ENCODE peak calls at places on chromosome 10, in seven cellular contexts. H is A549, V is K562, O is HepG2, B is SK-N-SH, E is GM12878, Q is H1. S is an unnamed sample.

GRCh38 chr10:77531441-77532001 is 106.1 kb downstream of the KCNMA1 start:
- DNase-seq in H (peak), V (peak), O (no peak), B (no peak), E (no peak), Q (no peak), S (no peak)

GRCh38 chr10:19945275-19945674 is 129.0 kb downstream of the PLXDC2 start:
- DNase-seq in H (no peak), V (no peak), O (no peak), B (no peak), E (no peak), Q (no peak), S (no peak)

GRCh38 chr10:16653223-16653622 is 131.5 kb upstream of the C1QL3 start:
- DNase-seq in H (no peak), V (no peak), O (no peak), B (no peak), E (peak), Q (no peak), S (no peak)

GRCh38 chr10:98487692-98488091 is 41.0 kb upstream of the HPS1 start:
- DNase-seq in H (no peak), V (no peak), O (no peak), B (no peak), E (no peak), Q (no peak), S (no peak)

GRCh38 chr10:78780551-78780961 is 288.2 kb upstream of the ZMIZ1 start:
- DNase-seq in H (no peak), V (no peak), O (no peak), B (no peak), E (no peak), Q (no peak), S (no peak)

GRCh38 chr10:118687472-118687871 is 67.3 kb downstream of the CACUL1 start:
- DNase-seq in H (no peak), V (no peak), O (no peak), B (no peak), E (no peak), Q (no peak), S (no peak)

GRCh38 chr10:123007558-123008378 is 827 bp downstream of the IKZF5 start:
- DNase-seq in H (peak), V (peak), O (peak), B (peak), E (peak), Q (no peak), S (no peak)

GRCh38 chr10:110487411-110488123 is 10.1 kb upstream of the DUSP5 start:
- DNase-seq in H (peak), V (no peak), O (peak), B (no peak), E (no peak), Q (no peak), S (peak)

GRCh38 chr10:810351-810846 is 120.9 kb upstream of the DIP2C start:
- DNase-seq in H (no peak), V (no peak), O (no peak), B (peak), E (no peak), Q (no peak), S (no peak)

GRCh38 chr10:3886666-3887251 is 101.8 kb upstream of the KLF6 start:
- DNase-seq in H (peak), V (no peak), O (peak), B (peak), E (no peak), Q (no peak), S (no peak)

GRCh38 chr10:113742466-113742865 is 9.0 kb upstream of the PLEKHS1 start:
- DNase-seq in H (no peak), V (no peak), O (no peak), B (no peak), E (no peak), Q (no peak), S (no peak)

GRCh38 chr10:74071151-74071550 is 73.2 kb downstream of the VCL start:
- DNase-seq in H (no peak), V (no peak), O (no peak), B (no peak), E (no peak), Q (no peak), S (no peak)

GRCh38 chr10:2928219-2928840 is 139.0 kb upstream of the PFKP start:
- DNase-seq in H (peak), V (peak), O (peak), B (peak), E (peak), Q (peak), S (peak)

GRCh38 chr10:116833986-116834760 is 15.1 kb upstream of the ENO4 start:
- DNase-seq in H (no peak), V (no peak), O (no peak), B (no peak), E (no peak), Q (no peak), S (peak)

GRCh38 chr10:100184426-100185219 is 1.2 kb downstream of the ERLIN1 start:
- DNase-seq in H (peak), V (peak), O (peak), B (peak), E (no peak), Q (no peak), S (no peak)

GRCh38 chr10:98790817-98791216 is 344.1 kb upstream of the HPS1 start:
- DNase-seq in H (no peak), V (peak), O (no peak), B (peak), E (no peak), Q (no peak), S (no peak)

GRCh38 chr10:94219829-94220228 is 142.9 kb downstream of the NOC3L start:
- DNase-seq in H (no peak), V (no peak), O (no peak), B (no peak), E (no peak), Q (no peak), S (no peak)

GRCh38 chr10:118792501-118792900 is 37.7 kb upstream of the CACUL1 start:
- DNase-seq in H (no peak), V (no peak), O (no peak), B (no peak), E (no peak), Q (no peak), S (no peak)

GRCh38 chr10:3548702-3549101 is 236.3 kb downstream of the KLF6 start:
- DNase-seq in H (no peak), V (no peak), O (no peak), B (no peak), E (no peak), Q (no peak), S (no peak)

GRCh38 chr10:77149001-77149400 is 488.6 kb downstream of the KCNMA1 start:
- DNase-seq in H (no peak), V (no peak), O (no peak), B (no peak), E (no peak), Q (no peak), S (no peak)

GRCh38 chr10:103793429-103793828 is 61.9 kb downstream of the SH3PXD2A start:
- DNase-seq in H (peak), V (no peak), O (peak), B (no peak), E (no peak), Q (no peak), S (no peak)

GRCh38 chr10:71728218-71728737 is 8.7 kb upstream of the C10orf105 start:
- DNase-seq in H (no peak), V (no peak), O (no peak), B (peak), E (peak), Q (no peak), S (no peak)

GRCh38 chr10:43843331-43844101 is 194.8 kb upstream of the ZNF32 start:
- DNase-seq in H (no peak), V (no peak), O (no peak), B (no peak), E (no peak), Q (no peak), S (no peak)

GRCh38 chr10:7260412-7260900 is 150.4 kb downstream of the SFMBT2 start:
- DNase-seq in H (peak), V (peak), O (peak), B (peak), E (peak), Q (no peak), S (peak)

GRCh38 chr10:60513281-60513680 is 123.6 kb upstream of the ANK3 start:
- DNase-seq in H (no peak), V (no peak), O (no peak), B (no peak), E (peak), Q (no peak), S (no peak)

GRCh38 chr10:97612386-97612785 is 20.9 kb downstream of the MORN4 start:
- DNase-seq in H (peak), V (peak), O (peak), B (peak), E (no peak), Q (no peak), S (no peak)

GRCh38 chr10:94591461-94592205 is 46.0 kb downstream of the HELLS start:
- DNase-seq in H (no peak), V (no peak), O (no peak), B (no peak), E (peak), Q (no peak), S (no peak)

GRCh38 chr10:80194373-80195045 is 10.8 kb downstream of the ANXA11 start:
- DNase-seq in H (no peak), V (no peak), O (no peak), B (no peak), E (no peak), Q (no peak), S (no peak)

GRCh38 chr10:64873959-64874358 is 1352.8 kb downstream of the REEP3 start:
- DNase-seq in H (no peak), V (no peak), O (no peak), B (no peak), E (no peak), Q (no peak), S (no peak)

GRCh38 chr10:112497347-112497950 is 50.4 kb downstream of the VTI1A start:
- DNase-seq in H (no peak), V (no peak), O (no peak), B (no peak), E (no peak), Q (no peak), S (no peak)

GRCh38 chr10:97659589-97659988 is 19.1 kb downstream of the PI4K2A start:
- DNase-seq in H (no peak), V (no peak), O (no peak), B (peak), E (no peak), Q (no peak), S (no peak)

GRCh38 chr10:122475130-122475529 is 13.8 kb downstream of the HTRA1 start:
- DNase-seq in H (no peak), V (no peak), O (no peak), B (no peak), E (no peak), Q (no peak), S (no peak)

GRCh38 chr10:71531485-71532446 is 135.0 kb downstream of the CDH23 start:
- DNase-seq in H (no peak), V (no peak), O (no peak), B (no peak), E (no peak), Q (no peak), S (no peak)

GRCh38 chr10:46005383-46005782 is 25.0 kb downstream of the NCOA4 start:
- DNase-seq in H (no peak), V (no peak), O (no peak), B (no peak), E (no peak), Q (no peak), S (no peak)

GRCh38 chr10:46001187-46001756 is 29.0 kb downstream of the TIMM23 start:
- DNase-seq in H (no peak), V (peak), O (no peak), B (no peak), E (no peak), Q (no peak), S (no peak)

GRCh38 chr10:46002916-46003693 is 27.3 kb downstream of the NCOA4 start:
- DNase-seq in H (no peak), V (no peak), O (no peak), B (no peak), E (no peak), Q (no peak), S (no peak)

GRCh38 chr10:46006219-46006618 is 24.2 kb downstream of the NCOA4 start:
- DNase-seq in H (no peak), V (no peak), O (no peak), B (no peak), E (no peak), Q (no peak), S (no peak)
- TF ChIP-seq USF2 in H (no peak), V (no peak), O (no peak), B (no peak), E (no peak), Q (no peak), S (no peak)

GRCh38 chr10:88028654-88029053 is 165.2 kb downstream of the PTEN start:
- DNase-seq in H (no peak), V (no peak), O (peak), B (peak), E (no peak), Q (no peak), S (no peak)

GRCh38 chr10:88033793-88034192 is 170.4 kb downstream of the PTEN start:
- DNase-seq in H (no peak), V (no peak), O (no peak), B (no peak), E (no peak), Q (peak), S (peak)

GRCh38 chr10:88033380-88033779 is 170.0 kb downstream of the PTEN start:
- DNase-seq in H (no peak), V (no peak), O (no peak), B (no peak), E (no peak), Q (no peak), S (no peak)

GRCh38 chr10:88028072-88028471 is 164.6 kb downstream of the PTEN start:
- DNase-seq in H (no peak), V (no peak), O (no peak), B (no peak), E (no peak), Q (no peak), S (no peak)

GRCh38 chr10:88032566-88032965 is 169.1 kb downstream of the PTEN start:
- DNase-seq in H (no peak), V (no peak), O (no peak), B (no peak), E (no peak), Q (no peak), S (no peak)
- TF ChIP-seq MAX in H (no peak), V (no peak), O (no peak), B (no peak), E (no peak), Q (no peak), S (no peak)

GRCh38 chr10:29998142-29998808 is 61.1 kb downstream of the JCAD start:
- DNase-seq in H (peak), V (peak), O (peak), B (peak), E (peak), Q (peak), S (peak)

GRCh38 chr10:30002438-30003266 is 56.7 kb downstream of the JCAD start:
- DNase-seq in H (peak), V (peak), O (peak), B (peak), E (no peak), Q (peak), S (peak)

GRCh38 chr10:29996842-29997123 is 62.6 kb downstream of the JCAD start:
- DNase-seq in H (no peak), V (no peak), O (no peak), B (no peak), E (no peak), Q (no peak), S (no peak)

GRCh38 chr10:30006410-30006809 is 53.0 kb downstream of the JCAD start:
- DNase-seq in H (no peak), V (no peak), O (no peak), B (no peak), E (no peak), Q (no peak), S (no peak)

DNA sequence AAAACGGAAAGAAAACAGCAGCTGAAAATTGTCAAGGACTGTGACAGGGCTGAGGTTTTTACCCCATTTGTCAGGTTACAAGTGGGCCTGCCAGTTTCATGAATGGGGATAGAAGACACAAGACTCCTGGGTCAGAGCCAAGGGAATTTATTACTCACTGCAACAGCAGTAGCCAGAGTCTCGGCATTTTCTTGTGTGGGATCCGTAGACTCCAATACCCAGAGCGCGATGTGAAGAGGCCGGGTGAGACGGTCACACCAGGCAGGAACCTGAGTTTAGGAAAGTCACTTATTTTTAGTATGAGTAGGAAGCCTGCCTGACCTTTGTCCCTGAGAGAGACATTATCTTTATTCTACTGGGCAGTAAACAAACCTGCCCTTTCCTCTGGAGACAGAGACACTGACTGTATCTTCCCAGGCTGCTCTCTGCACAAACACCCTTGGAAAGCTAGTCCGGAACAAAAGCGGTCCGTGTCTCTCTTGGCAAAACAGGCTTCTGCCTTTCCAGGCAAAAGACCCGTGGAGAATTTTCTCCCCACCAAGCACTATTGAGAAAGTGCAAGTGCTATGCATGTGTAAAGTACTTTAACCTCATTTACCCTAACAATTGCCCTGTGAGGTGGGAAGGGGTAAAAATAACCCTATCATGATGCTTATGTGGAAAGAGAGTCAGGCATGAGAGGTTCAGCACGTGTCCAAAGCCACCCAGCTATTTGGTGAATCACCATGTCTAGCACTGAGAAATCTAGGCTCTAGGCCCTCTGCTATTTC is 58.4 kb downstream of the JCAD start:
- DNase-seq in H (no peak), V (no peak), O (peak), B (no peak), E (no peak), Q (no peak), S (no peak)
- TF ChIP-seq USF2 in H (no peak), V (no peak), O (no peak), B (no peak), E (no peak), Q (no peak), S (no peak)

DNA sequence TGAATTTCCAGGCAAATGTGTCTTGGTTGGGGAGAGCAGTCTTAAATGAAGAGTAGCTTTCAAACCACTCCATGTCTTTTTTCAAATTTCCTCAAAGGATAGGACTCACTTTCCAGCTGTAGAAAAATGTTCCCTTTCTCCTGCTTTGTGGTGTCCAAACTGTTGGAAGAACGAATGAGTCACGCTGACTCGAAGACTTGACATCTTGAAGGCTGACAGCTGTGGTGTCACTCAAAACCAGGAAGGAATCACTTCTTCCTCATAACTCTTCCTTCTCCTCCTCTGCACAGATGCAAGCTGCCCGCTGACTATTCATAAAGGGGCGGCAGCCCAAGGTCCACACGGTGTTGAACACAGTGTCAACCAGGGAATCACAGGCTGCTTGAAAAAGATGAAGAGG is 19.2 kb downstream of the PLA2G12B start:
- DNase-seq in H (no peak), V (no peak), O (no peak), B (no peak), E (no peak), Q (no peak), S (no peak)
- TF ChIP-seq MAX in H (no peak), V (no peak), O (no peak), B (no peak), E (no peak), Q (no peak), S (no peak)

GRCh38 chr10:63264852-63265617 is 131.9 kb downstream of the NRBF2 start:
- DNase-seq in H (peak), V (peak), O (peak), B (peak), E (no peak), Q (no peak), S (no peak)
- TF ChIP-seq USF2 in H (no peak), V (no peak), O (no peak), B (no peak), E (no peak), Q (no peak), S (no peak)

GRCh38 chr10:35409094-35409582 is 72.8 kb downstream of the CCNY start:
- DNase-seq in H (no peak), V (no peak), O (no peak), B (peak), E (peak), Q (no peak), S (no peak)
- TF ChIP-seq MAX in H (no peak), V (no peak), O (no peak), B (no peak), E (no peak), Q (no peak), S (no peak)

GRCh38 chr10:101453318-101453717 is 99.4 kb downstream of the BTRC start:
- DNase-seq in H (no peak), V (no peak), O (no peak), B (no peak), E (no peak), Q (no peak), S (no peak)

GRCh38 chr10:101450277-101451080 is 96.5 kb downstream of the BTRC start:
- DNase-seq in H (no peak), V (peak), O (no peak), B (peak), E (no peak), Q (no peak), S (no peak)

GRCh38 chr10:101453791-101454718 is 100.1 kb downstream of the BTRC start:
- DNase-seq in H (no peak), V (no peak), O (no peak), B (no peak), E (no peak), Q (no peak), S (no peak)

GRCh38 chr10:101452593-101452992 is 98.6 kb downstream of the BTRC start:
- DNase-seq in H (no peak), V (no peak), O (no peak), B (no peak), E (no peak), Q (no peak), S (no peak)

GRCh38 chr10:101451589-101452190 is 97.7 kb downstream of the BTRC start:
- DNase-seq in H (no peak), V (no peak), O (no peak), B (no peak), E (no peak), Q (no peak), S (no peak)
- TF ChIP-seq USF2 in H (no peak), V (no peak), O (no peak), B (no peak), E (no peak), Q (no peak), S (no peak)

DNA sequence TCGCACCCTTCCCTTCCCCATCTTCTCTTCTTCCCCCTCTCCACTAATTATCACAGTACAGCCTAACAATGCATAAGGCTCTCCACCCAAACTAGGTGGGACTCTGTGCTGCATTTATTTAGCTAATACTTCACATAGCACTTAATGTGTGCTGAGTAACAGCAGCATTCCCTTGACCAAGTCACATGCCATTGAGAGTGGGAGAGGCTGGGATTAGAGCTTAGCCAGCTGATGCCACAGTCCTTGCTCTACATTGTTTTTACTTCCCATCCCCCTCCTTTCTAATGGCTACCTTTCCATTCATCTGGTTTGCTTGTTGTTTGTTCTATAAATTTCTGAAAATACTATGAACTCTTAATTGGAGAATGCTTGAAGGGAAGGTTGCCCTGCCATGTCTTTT is 426.9 kb downstream of the LRMDA start:
- DNase-seq in H (no peak), V (no peak), O (no peak), B (no peak), E (no peak), Q (no peak), S (no peak)
- TF ChIP-seq MAX in H (no peak), V (no peak), O (no peak), B (no peak), E (no peak), Q (peak), S (no peak)

GRCh38 chr10:132847416-132847777 is 61.5 kb upstream of the NKX6-2 start:
- DNase-seq in H (no peak), V (no peak), O (no peak), B (peak), E (no peak), Q (no peak), S (no peak)
- TF ChIP-seq USF2 in H (no peak), V (no peak), O (no peak), B (no peak), E (no peak), Q (no peak), S (no peak)

GRCh38 chr10:13227031-13227430 is 7.1 kb downstream of the UCMA start:
- DNase-seq in H (no peak), V (no peak), O (no peak), B (no peak), E (no peak), Q (no peak), S (no peak)
- TF ChIP-seq MAX in H (no peak), V (no peak), O (no peak), B (no peak), E (no peak), Q (no peak), S (no peak)